ENCODE peak calls at places on chromosomes 7 and 10, in six cellular contexts. T is GM04503; L is NCI-H1092; B is activated naive CD8-positive, alpha-beta T cell treated with anti-CD3 and anti-CD28 coated beads for 36 hours; M is LHCN-M2; Y is cardiac septum. U is an unnamed sample.

GRCh38 chr7:103947026-103947655 is 42.3 kb downstream of the RELN start:
- DNase-seq in T (no peak), L (no peak), B (no peak), M (no peak), Y (no peak), U (no peak)

GRCh38 chr10:116836087-116836486 is 13.2 kb upstream of the ENO4 start:
- DNase-seq in T (no peak), L (peak), B (no peak), M (no peak), Y (no peak), U (no peak)

GRCh38 chr7:47088329-47089067 is 493.4 kb downstream of the TNS3 start:
- DNase-seq in T (no peak), L (peak), B (peak), M (peak), Y (no peak), U (peak)

GRCh38 chr7:44966731-44967538 is 11.9 kb downstream of the MYO1G start:
- DNase-seq in T (no peak), L (no peak), B (no peak), M (no peak), Y (peak), U (no peak)

GRCh38 chr7:45943986-45944385 is 22.9 kb upstream of the IGFBP3 start:
- DNase-seq in T (no peak), L (no peak), B (no peak), M (peak), Y (no peak), U (no peak)

GRCh38 chr7:80661729-80662128 is 23.3 kb downstream of the CD36 start:
- DNase-seq in T (no peak), L (no peak), B (no peak), M (no peak), Y (no peak), U (no peak)

GRCh38 chr10:92517034-92517655 is 56.7 kb downstream of the IDE start:
- DNase-seq in T (peak), L (peak), B (peak), M (peak), Y (no peak), U (peak)

GRCh38 chr10:130179640-130180039 is 43.4 kb downstream of the GLRX3 start:
- DNase-seq in T (peak), L (no peak), B (no peak), M (peak), Y (no peak), U (peak)

GRCh38 chr10:83765711-83766110 is 373.6 kb upstream of the GHITM start:
- DNase-seq in T (no peak), L (no peak), B (no peak), M (no peak), Y (no peak), U (no peak)

GRCh38 chr10:73906524-73907447 is 4.1 kb upstream of the PLAU start:
- DNase-seq in T (peak), L (no peak), B (no peak), M (peak), Y (no peak), U (peak)

GRCh38 chr10:70289739-70290138 is 5.9 kb upstream of the NPFFR1 start:
- DNase-seq in T (no peak), L (no peak), B (no peak), M (no peak), Y (no peak), U (no peak)

GRCh38 chr10:33193867-33194521 is 140.5 kb downstream of the NRP1 start:
- DNase-seq in T (no peak), L (no peak), B (no peak), M (peak), Y (no peak), U (peak)

GRCh38 chr10:99393036-99393435 is 37.4 kb downstream of the GOT1 start:
- DNase-seq in T (no peak), L (no peak), B (no peak), M (no peak), Y (no peak), U (no peak)

GRCh38 chr10:49119746-49120145 is 4.4 kb upstream of the VSTM4 start:
- DNase-seq in T (no peak), L (no peak), B (no peak), M (peak), Y (no peak), U (no peak)

GRCh38 chr7:34108150-34108549 is 202.8 kb downstream of the BMPER start:
- DNase-seq in T (no peak), L (no peak), B (no peak), M (no peak), Y (no peak), U (no peak)

GRCh38 chr7:85600425-85600824 is 413.6 kb upstream of the SEMA3D start:
- DNase-seq in T (no peak), L (no peak), B (no peak), M (no peak), Y (no peak), U (no peak)

GRCh38 chr10:24706479-24707118 is 17.1 kb downstream of the ARHGAP21 start:
- DNase-seq in T (peak), L (no peak), B (no peak), M (peak), Y (no peak), U (peak)

GRCh38 chr10:86968271-86968993 is at the start of gene ADIRF:
- DNase-seq in T (no peak), L (no peak), B (no peak), M (no peak), Y (peak), U (no peak)

GRCh38 chr10:48938281-48938680 is 1.4 kb downstream of the LRRC18 start:
- DNase-seq in T (no peak), L (no peak), B (no peak), M (no peak), Y (no peak), U (no peak)

GRCh38 chr7:18257711-18258110 is 230.1 kb upstream of the PRPS1L1 start:
- DNase-seq in T (peak), L (no peak), B (no peak), M (peak), Y (no peak), U (no peak)

GRCh38 chr7:333399-333776 is 43.4 kb downstream of the FOXL3 start:
- DNase-seq in T (peak), L (no peak), B (no peak), M (no peak), Y (no peak), U (no peak)

GRCh38 chr10:49550563-49550962 is 11.6 kb upstream of the ERCC6 start:
- DNase-seq in T (no peak), L (no peak), B (no peak), M (peak), Y (no peak), U (no peak)

GRCh38 chr7:116796471-116796870 is 65.9 kb upstream of the CAPZA2 start:
- DNase-seq in T (no peak), L (no peak), B (no peak), M (no peak), Y (no peak), U (no peak)

GRCh38 chr7:125592331-125592730 is 662.7 kb upstream of the POT1 start:
- DNase-seq in T (no peak), L (no peak), B (no peak), M (no peak), Y (no peak), U (no peak)

GRCh38 chr10:61389887-61390286 is 63.3 kb downstream of the TMEM26 start:
- DNase-seq in T (no peak), L (no peak), B (no peak), M (no peak), Y (no peak), U (no peak)

GRCh38 chr7:42198296-42198695 is 38.7 kb downstream of the GLI3 start:
- DNase-seq in T (no peak), L (no peak), B (no peak), M (no peak), Y (no peak), U (no peak)

GRCh38 chr10:93916257-93917063 is 22.7 kb downstream of the SLC35G1 start:
- DNase-seq in T (no peak), L (no peak), B (no peak), M (peak), Y (no peak), U (no peak)

GRCh38 chr10:33116293-33116697 is 158.3 kb upstream of the ITGB1 start:
- DNase-seq in T (no peak), L (peak), B (no peak), M (peak), Y (no peak), U (no peak)

GRCh38 chr10:60537697-60538096 is 148.0 kb upstream of the ANK3 start:
- DNase-seq in T (no peak), L (no peak), B (no peak), M (peak), Y (no peak), U (no peak)

GRCh38 chr10:120495226-120495625 is 38.2 kb downstream of the PLPP4 start:
- DNase-seq in T (no peak), L (no peak), B (no peak), M (no peak), Y (no peak), U (no peak)

GRCh38 chr7:676972-677385 is 49.5 kb upstream of the DNAAF5 start:
- DNase-seq in T (no peak), L (no peak), B (no peak), M (no peak), Y (peak), U (no peak)

GRCh38 chr7:47724335-47724982 is 142.5 kb upstream of the TNS3 start:
- DNase-seq in T (no peak), L (no peak), B (no peak), M (peak), Y (no peak), U (peak)

GRCh38 chr10:118343549-118343948 is 1.4 kb upstream of the FAM204A start:
- DNase-seq in T (no peak), L (no peak), B (no peak), M (no peak), Y (no peak), U (no peak)

U was measured in AG09319.